ENCODE peak calls at places on chromosomes 13 and 19, in eight cellular contexts. H, Z, V, T, L, M, N and A are unnamed samples.

GRCh38 chr19:42563352-42564210 is 31.1 kb downstream of the CEACAM8 start:
- DNase-seq in V (no peak), N (no peak), Z (no peak), L (peak), H (peak), T (no peak), M (peak), A (peak)

GRCh38 chr19:4516939-4517300 is 1.4 kb downstream of the PLIN4 start:
- DNase-seq in L (no peak), T (no peak), Z (no peak), M (no peak), V (no peak), N (peak), H (no peak), A (no peak)

GRCh38 chr13:85864963-85865530 is 65.8 kb upstream of the SLITRK6 start:
- DNase-seq in T (no peak), M (peak), L (peak), Z (no peak), H (no peak), N (no peak), V (no peak), A (peak)

GRCh38 chr19:2424686-2425621 is 2.4 kb downstream of the TIMM13 start:
- DNase-seq in M (peak), Z (no peak), T (no peak), N (peak), L (no peak), V (peak), H (peak), A (peak)

GRCh38 chr13:35978607-35979316 is 152.4 kb downstream of the DCLK1 start:
- DNase-seq in Z (no peak), H (peak), T (no peak), L (peak), V (no peak), M (peak), N (no peak), A (peak)

GRCh38 chr19:29378126-29378525 is 147.7 kb upstream of the VSTM2B start:
- DNase-seq in V (peak), T (no peak), M (no peak), H (no peak), N (no peak), L (no peak), Z (no peak), A (no peak)

GRCh38 chr19:43731854-43732253 is 16.0 kb downstream of the IRGC start:
- DNase-seq in M (no peak), L (no peak), V (no peak), Z (no peak), T (no peak), H (no peak), N (no peak), A (peak)

GRCh38 chr19:3068071-3068470 is 5.8 kb upstream of the TLE5 start:
- DNase-seq in M (no peak), Z (no peak), V (no peak), H (no peak), L (no peak), N (peak), T (peak), A (no peak)

GRCh38 chr13:27607125-27607524 is 13.2 kb downstream of the LNX2 start:
- DNase-seq in N (no peak), L (peak), H (no peak), M (peak), T (no peak), V (no peak), Z (no peak), A (peak)

GRCh38 chr13:102145750-102146149 is 256.1 kb downstream of the FGF14 start:
- DNase-seq in N (no peak), M (no peak), T (no peak), V (no peak), L (no peak), Z (no peak), H (no peak), A (no peak)

GRCh38 chr13:88887045-88887662 is 1216.0 kb downstream of the SLITRK5 start:
- DNase-seq in T (no peak), Z (no peak), H (no peak), V (no peak), N (no peak), L (no peak), M (no peak), A (no peak)

GRCh38 chr13:28954810-28955209 is 134.7 kb downstream of the MTUS2 start:
- DNase-seq in M (no peak), Z (no peak), L (no peak), H (no peak), T (no peak), V (no peak), N (no peak), A (no peak)

GRCh38 chr13:44932171-44932849 is 57.0 kb downstream of the NUFIP1 start:
- DNase-seq in T (no peak), M (peak), V (no peak), N (no peak), H (no peak), L (no peak), Z (no peak), A (peak)

GRCh38 chr13:84645196-84646071 is 763.2 kb upstream of the SLITRK1 start:
- DNase-seq in L (no peak), M (peak), H (no peak), T (no peak), V (no peak), N (no peak), Z (no peak), A (peak)
- TF ChIP-seq CTCF in L (no peak), M (no peak), H (no peak), T (no peak), V (no peak), N (no peak), Z (no peak), A (no peak)

DNA sequence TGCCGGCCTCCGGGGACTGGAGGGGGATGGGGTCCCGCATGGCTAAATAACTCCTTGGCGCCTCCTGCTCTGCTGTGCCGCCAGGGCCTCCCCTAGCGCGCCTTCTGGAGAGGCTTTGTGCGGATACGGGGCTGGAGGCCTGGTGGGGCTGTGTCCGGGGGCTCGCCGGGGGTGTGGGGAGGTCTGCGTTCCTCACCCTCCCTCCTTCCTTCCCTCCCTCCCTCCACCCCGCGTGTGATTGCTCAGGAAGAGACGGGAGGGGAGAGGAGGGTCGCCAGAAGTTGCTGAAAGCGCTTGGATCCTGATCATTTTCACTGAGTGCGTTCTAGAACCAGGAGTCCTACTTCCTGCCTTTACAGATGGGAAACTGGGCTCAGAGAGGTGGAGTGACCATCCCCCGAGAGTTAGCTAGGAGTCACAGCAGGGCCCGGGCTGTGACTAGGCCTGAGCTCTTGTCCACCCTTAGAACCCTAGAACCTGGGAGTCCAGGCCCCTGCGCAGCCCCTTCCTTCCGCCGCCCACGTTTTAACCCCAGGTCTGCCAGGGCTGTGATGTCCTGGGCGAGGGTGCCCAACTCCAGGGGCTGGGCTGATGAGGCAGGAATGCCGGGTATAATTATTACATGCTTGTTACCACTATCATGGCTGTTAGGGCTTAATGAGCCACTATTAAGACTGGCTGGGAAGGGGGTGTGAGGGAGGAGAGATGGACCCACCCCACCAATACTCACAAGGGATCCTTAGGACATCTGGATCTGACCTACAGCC is 782 bp upstream of the JUND start:
- DNase-seq in L (no peak), V (no peak), N (no peak), H (no peak), T (no peak), Z (no peak), M (no peak), A (no peak)
- TF ChIP-seq CTCF in L (no peak), V (peak), N (no peak), H (peak), T (peak), Z (no peak), M (peak), A (peak)

GRCh38 chr13:49218493-49219051 is 1.6 kb upstream of the MLNR start:
- DNase-seq in N (no peak), V (no peak), T (no peak), L (no peak), M (peak), H (no peak), Z (no peak), A (peak)

GRCh38 chr13:49217962-49218492 is 2.1 kb upstream of the MLNR start:
- DNase-seq in H (no peak), Z (no peak), V (no peak), M (no peak), L (no peak), N (no peak), T (no peak), A (no peak)

GRCh38 chr13:49219647-49220034 is 497 bp upstream of the MLNR start:
- DNase-seq in V (no peak), H (no peak), L (no peak), M (no peak), Z (no peak), N (no peak), T (no peak), A (peak)

GRCh38 chr13:49220856-49221614 is 897 bp downstream of the MLNR start:
- DNase-seq in L (no peak), T (no peak), H (no peak), V (no peak), Z (no peak), N (no peak), M (peak), A (no peak)

DNA sequence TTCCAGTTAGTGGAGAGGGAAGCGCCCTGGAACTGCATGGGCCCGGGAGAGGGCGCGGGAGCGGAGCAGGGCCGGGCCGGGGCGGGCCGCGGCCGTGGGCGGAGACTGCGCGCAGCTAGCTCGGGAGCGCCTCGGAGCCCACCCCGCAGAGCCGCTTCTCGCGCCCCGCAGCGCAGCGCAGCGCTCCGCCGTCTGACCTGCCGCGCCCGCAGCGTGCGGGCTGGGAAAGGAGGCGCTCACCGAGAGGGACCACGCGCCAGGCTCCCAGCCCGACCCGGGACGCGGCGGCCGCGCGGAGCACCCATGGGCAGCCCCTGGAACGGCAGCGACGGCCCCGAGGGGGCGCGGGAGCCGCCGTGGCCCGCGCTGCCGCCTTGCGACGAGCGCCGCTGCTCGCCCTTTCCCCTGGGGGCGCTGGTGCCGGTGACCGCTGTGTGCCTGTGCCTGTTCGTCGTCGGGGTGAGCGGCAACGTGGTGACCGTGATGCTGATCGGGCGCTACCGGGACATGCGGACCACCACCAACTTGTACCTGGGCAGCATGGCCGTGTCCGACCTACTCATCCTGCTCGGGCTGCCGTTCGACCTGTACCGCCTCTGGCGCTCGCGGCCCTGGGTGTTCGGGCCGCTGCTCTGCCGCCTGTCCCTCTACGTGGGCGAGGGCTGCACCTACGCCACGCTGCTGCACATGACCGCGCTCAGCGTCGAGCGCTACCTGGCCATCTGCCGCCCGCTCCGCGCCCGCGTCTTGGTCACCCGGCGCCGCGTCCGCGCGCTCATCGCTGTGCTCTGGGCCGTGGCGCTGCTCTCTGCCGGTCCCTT is at the start of gene MLNR:
- DNase-seq in T (no peak), Z (no peak), M (peak), V (peak), N (peak), H (peak), L (no peak), A (no peak)
- TF ChIP-seq CTCF in T (peak), Z (no peak), M (no peak), V (no peak), N (peak), H (peak), L (no peak), A (peak)

GRCh38 chr19:11453468-11454341 is 18.3 kb downstream of the PRKCSH start:
- DNase-seq in H (no peak), Z (no peak), T (no peak), V (no peak), L (no peak), N (no peak), M (no peak), A (no peak)
- TF ChIP-seq CTCF in H (peak), Z (peak), T (peak), V (no peak), L (no peak), N (peak), M (peak), A (peak)

GRCh38 chr19:51019544-51019925 is at the start of gene KLK10:
- DNase-seq in T (no peak), Z (no peak), V (no peak), L (no peak), M (no peak), N (no peak), H (no peak), A (no peak)

GRCh38 chr19:51018745-51019543 is 565 bp downstream of the KLK10 start:
- DNase-seq in N (no peak), Z (no peak), M (no peak), T (no peak), V (no peak), H (no peak), L (no peak), A (no peak)

GRCh38 chr19:51015691-51016267 is 3.7 kb downstream of the KLK10 start:
- DNase-seq in L (no peak), H (no peak), T (no peak), V (no peak), M (no peak), Z (no peak), N (no peak), A (no peak)

GRCh38 chr19:51014242-51014641 is 5.3 kb downstream of the KLK10 start:
- DNase-seq in L (no peak), M (no peak), V (no peak), T (no peak), N (no peak), Z (no peak), H (no peak), A (no peak)

DNA sequence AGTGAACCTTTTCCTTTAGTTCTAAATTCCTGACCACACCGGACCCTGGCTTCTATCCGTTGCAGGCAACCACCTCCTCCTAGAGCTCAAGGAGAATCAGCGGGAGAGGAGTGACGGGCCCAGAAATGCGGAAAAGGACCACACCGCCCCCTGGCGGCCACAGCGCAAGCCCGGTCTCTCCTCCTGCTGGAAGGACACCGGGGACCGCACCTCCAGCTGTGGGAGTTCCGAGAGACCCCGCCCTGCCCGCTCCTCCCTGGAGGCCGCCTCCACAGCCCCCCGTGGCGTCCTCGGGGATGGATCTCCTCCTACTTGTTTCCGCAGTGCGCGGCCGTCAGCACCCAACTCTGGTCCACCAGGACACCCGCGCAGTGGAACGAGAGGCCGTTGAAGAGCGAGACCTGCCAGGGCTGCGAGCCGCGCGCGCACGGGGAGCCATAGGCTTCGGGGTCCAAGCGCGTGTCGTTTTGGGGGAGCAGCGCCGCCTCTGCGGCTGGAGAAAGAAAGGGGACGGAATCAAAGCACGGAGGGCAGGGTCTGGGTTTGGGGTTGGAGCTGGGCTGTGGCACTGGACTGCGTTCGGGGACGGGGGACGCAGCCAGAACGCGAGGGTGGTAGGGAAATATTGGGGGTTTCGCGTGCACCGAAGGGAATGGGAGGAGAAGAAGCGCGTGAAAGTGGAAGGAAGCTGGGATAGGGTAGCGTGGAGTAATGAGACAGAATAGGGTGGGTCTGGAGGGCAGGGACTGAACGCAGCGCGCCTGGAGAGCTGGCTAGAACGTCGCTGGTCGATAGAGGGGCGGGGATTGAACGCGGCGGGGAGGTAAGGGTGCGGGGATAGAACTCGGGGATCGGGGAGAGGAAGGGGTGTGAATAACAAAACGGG is 2.5 kb downstream of the KLK10 start:
- DNase-seq in Z (no peak), T (peak), H (peak), L (peak), V (peak), N (no peak), M (no peak), A (no peak)
- TF ChIP-seq CTCF in Z (peak), T (peak), H (peak), L (peak), V (peak), N (peak), M (peak), A (peak)

GRCh38 chr19:45161715-45162463 is 1.1 kb upstream of the NKPD1 start:
- DNase-seq in L (no peak), M (peak), H (peak), V (no peak), Z (no peak), N (peak), T (no peak), A (peak)
- TF ChIP-seq CTCF in L (no peak), M (peak), H (peak), V (peak), Z (peak), N (peak), T (peak), A (peak)